ENCODE peak calls at places on chromosomes 16 and 17, in seven cellular contexts. Z, U, K, V, I, Y and P are unnamed samples.

GRCh38 chr17:73280191-73280590 is 18.5 kb upstream of the CPSF4L start:
- DNase-seq in Z (no peak), U (no peak), K (no peak), V (no peak), I (no peak), Y (no peak), P (no peak)

GRCh38 chr17:81027591-81028505 is 7.1 kb upstream of the BAIAP2 start:
- DNase-seq in Z (no peak), U (no peak), K (no peak), V (no peak), I (no peak), Y (peak), P (no peak)

GRCh38 chr17:11467639-11468038 is 130.6 kb upstream of the DNAH9 start:
- DNase-seq in Z (no peak), U (no peak), K (no peak), V (no peak), I (no peak), Y (no peak), P (no peak)

GRCh38 chr17:3603870-3604259 is 5.3 kb downstream of the TRPV1 start:
- DNase-seq in Z (no peak), U (no peak), K (no peak), V (no peak), I (no peak), Y (no peak), P (no peak)

GRCh38 chr16:12900599-12901203 is 697 bp upstream of the SHISA9 start:
- DNase-seq in Z (no peak), U (no peak), K (no peak), V (no peak), I (no peak), Y (no peak), P (no peak)

GRCh38 chr17:39735882-39736281 is 1.9 kb upstream of the GRB7 start:
- DNase-seq in Z (no peak), U (no peak), K (no peak), V (no peak), I (no peak), Y (no peak), P (no peak)

GRCh38 chr17:32998893-32999240 is 7.2 kb downstream of the SPACA3 start:
- DNase-seq in Z (no peak), U (no peak), K (no peak), V (no peak), I (no peak), Y (no peak), P (no peak)

GRCh38 chr17:81066072-81066471 is 31.1 kb downstream of the BAIAP2 start:
- DNase-seq in Z (no peak), U (no peak), K (no peak), V (no peak), I (no peak), Y (no peak), P (no peak)

GRCh38 chr16:88634141-88634993 is 4.0 kb upstream of the IL17C start:
- DNase-seq in Z (no peak), U (peak), K (no peak), V (no peak), I (peak), Y (peak), P (peak)

GRCh38 chr17:39777534-39778365 is 40.0 kb downstream of the GRB7 start:
- DNase-seq in Z (no peak), U (no peak), K (no peak), V (no peak), I (no peak), Y (no peak), P (no peak)

GRCh38 chr17:32954477-32954876 is 26.5 kb downstream of the TMEM98 start:
- DNase-seq in Z (no peak), U (peak), K (no peak), V (no peak), I (no peak), Y (no peak), P (no peak)

GRCh38 chr16:89155184-89155679 is 16.3 kb upstream of the CDH15 start:
- DNase-seq in Z (no peak), U (peak), K (peak), V (no peak), I (peak), Y (no peak), P (peak)

GRCh38 chr17:6374271-6374691 is 60.6 kb downstream of the AIPL1 start:
- DNase-seq in Z (no peak), U (no peak), K (no peak), V (no peak), I (no peak), Y (no peak), P (no peak)

GRCh38 chr17:82520041-82520910 is 744 bp downstream of the FOXK2 start:
- DNase-seq in Z (no peak), U (no peak), K (no peak), V (peak), I (no peak), Y (peak), P (no peak)

GRCh38 chr17:7177210-7177953 is 1.8 kb downstream of the ASGR1 start:
- DNase-seq in Z (peak), U (peak), K (peak), V (peak), I (peak), Y (peak), P (peak)